ENCODE peak calls at places on chromosome 10, in four cellular contexts. One of them, this sample, is unnamed.

GRCh38 chr10:70757856-70758255 is 27.3 kb downstream of the TBATA start:
- DNase-seq in mesendoderm: no peak
- DNase-seq in H9: no peak
- DNase-seq in H1: no peak
- DNase-seq in this sample: no peak

GRCh38 chr10:118324140-118324539 is 18.0 kb downstream of the FAM204A start:
- DNase-seq in mesendoderm: no peak
- DNase-seq in H9: no peak
- DNase-seq in H1: no peak
- DNase-seq in this sample: no peak

GRCh38 chr10:103564116-103564501 is 70.6 kb downstream of the NEURL1 start:
- DNase-seq in mesendoderm: no peak
- DNase-seq in H1: no peak
- DNase-seq in H9: no peak
- DNase-seq in this sample: no peak

GRCh38 chr10:3838723-3839437 is 53.9 kb upstream of the KLF6 start:
- DNase-seq in H9: no peak
- DNase-seq in H1: no peak
- DNase-seq in mesendoderm: no peak
- DNase-seq in this sample: no peak

GRCh38 chr10:126663880-126664279 is 6.6 kb downstream of the C10orf90 start:
- DNase-seq in mesendoderm: no peak
- DNase-seq in H9: no peak
- DNase-seq in H1: no peak
- DNase-seq in this sample: peak

GRCh38 chr10:100038561-100039071 is 28.9 kb upstream of the DNMBP start:
- DNase-seq in H1: no peak
- DNase-seq in H9: no peak
- DNase-seq in mesendoderm: peak
- DNase-seq in this sample: no peak

GRCh38 chr10:97490592-97490991 is 7.6 kb downstream of the MMS19 start:
- DNase-seq in mesendoderm: no peak
- DNase-seq in H9: no peak
- DNase-seq in H1: no peak
- DNase-seq in this sample: no peak

GRCh38 chr10:71916827-71917226 is 47.4 kb upstream of the CHST3 start:
- DNase-seq in H9: no peak
- DNase-seq in H1: no peak
- DNase-seq in mesendoderm: peak
- DNase-seq in this sample: no peak

GRCh38 chr10:62374862-62375710 is 917 bp downstream of the ZNF365 start:
- DNase-seq in mesendoderm: peak
- DNase-seq in H1: no peak
- DNase-seq in H9: no peak
- DNase-seq in this sample: peak

GRCh38 chr10:101355307-101355706 is 1.3 kb downstream of the BTRC start:
- DNase-seq in H1: no peak
- DNase-seq in mesendoderm: no peak
- DNase-seq in H9: no peak
- DNase-seq in this sample: no peak

GRCh38 chr10:128077155-128077875 is 48.9 kb downstream of the MKI67 start:
- DNase-seq in H1: no peak
- DNase-seq in mesendoderm: no peak
- DNase-seq in H9: peak
- DNase-seq in this sample: no peak

GRCh38 chr10:118218562-118218961 is 123.6 kb downstream of the FAM204A start:
- DNase-seq in H1: no peak
- DNase-seq in H9: no peak
- DNase-seq in mesendoderm: no peak
- DNase-seq in this sample: no peak

GRCh38 chr10:26274391-26274790 is 57.8 kb downstream of the GAD2 start:
- DNase-seq in mesendoderm: no peak
- DNase-seq in H9: no peak
- DNase-seq in H1: no peak
- DNase-seq in this sample: no peak

GRCh38 chr10:609868-610545 is 79.5 kb downstream of the DIP2C start:
- DNase-seq in H9: no peak
- DNase-seq in mesendoderm: no peak
- DNase-seq in H1: no peak
- DNase-seq in this sample: no peak

GRCh38 chr10:130335336-130335735 is 199.1 kb downstream of the GLRX3 start:
- DNase-seq in H9: no peak
- DNase-seq in H1: no peak
- DNase-seq in mesendoderm: no peak
- DNase-seq in this sample: no peak

GRCh38 chr10:94066411-94066810 is 72.7 kb downstream of the PLCE1 start:
- DNase-seq in H9: peak
- DNase-seq in H1: no peak
- DNase-seq in mesendoderm: peak
- DNase-seq in this sample: peak

GRCh38 chr10:16950686-16951681 is 133.8 kb upstream of the RSU1 start:
- DNase-seq in H9: peak
- DNase-seq in H1: peak
- DNase-seq in mesendoderm: peak
- DNase-seq in this sample: peak

GRCh38 chr10:24871006-24871405 is 81.4 kb downstream of the PRTFDC1 start:
- DNase-seq in H1: no peak
- DNase-seq in H9: no peak
- DNase-seq in mesendoderm: no peak
- DNase-seq in this sample: no peak

GRCh38 chr10:117239031-117239430 is 1.9 kb upstream of the SLC18A2 start:
- DNase-seq in H9: no peak
- DNase-seq in mesendoderm: no peak
- DNase-seq in H1: no peak
- DNase-seq in this sample: no peak

GRCh38 chr10:87054373-87055295 is 34.5 kb downstream of the FAM25A start:
- DNase-seq in H9: no peak
- DNase-seq in H1: no peak
- DNase-seq in mesendoderm: peak
- DNase-seq in this sample: peak

DNA sequence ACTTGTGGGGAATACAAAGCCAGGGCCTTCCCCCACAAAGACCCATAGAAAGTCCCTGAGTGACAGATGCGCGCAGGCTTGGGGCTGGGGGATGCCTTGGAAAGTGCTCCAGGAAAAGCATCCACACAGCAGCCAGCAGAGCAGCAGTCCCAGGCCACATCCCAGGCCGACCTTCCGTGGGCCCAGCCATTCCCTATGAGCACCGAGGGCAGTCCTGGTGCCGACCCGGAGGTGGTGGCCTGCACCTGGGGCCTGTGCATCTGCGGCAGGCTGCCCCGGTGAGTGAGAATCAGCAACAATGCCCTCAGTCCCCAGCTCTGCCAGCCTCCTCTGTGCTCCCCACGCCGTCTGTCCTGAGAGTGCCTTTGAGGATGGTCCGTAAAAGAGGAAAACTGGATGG is 26.4 kb downstream of the ASB13 start:
- DNase-seq in H1: no peak
- DNase-seq in mesendoderm: no peak
- DNase-seq in H9: no peak
- DNase-seq in this sample: no peak
- H3K56ac ChIP-seq in H1: no peak
- H3K56ac ChIP-seq in mesendoderm: no peak
- H3K56ac ChIP-seq in H9: no peak
- H3K56ac ChIP-seq in this sample: no peak

DNA sequence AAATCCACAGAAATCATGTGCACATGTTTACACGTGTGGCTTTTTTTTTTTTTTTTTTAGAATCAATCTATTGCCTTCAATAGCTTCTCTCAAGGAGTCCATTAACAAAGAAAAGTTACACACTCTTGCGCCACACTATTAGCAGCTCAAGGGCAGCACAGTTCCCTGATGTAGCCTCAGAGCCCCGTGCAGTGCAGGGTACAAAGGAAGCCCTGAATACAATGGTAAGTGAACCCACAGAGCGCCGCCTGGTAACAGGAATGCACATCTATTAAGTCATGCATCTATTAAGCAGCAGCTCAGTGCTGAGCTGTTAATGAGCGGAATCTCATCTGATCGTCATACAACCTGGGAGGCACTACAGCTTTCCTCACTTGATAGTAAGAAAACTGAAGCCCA is 113.7 kb upstream of the PDLIM1 start:
- DNase-seq in H9: no peak
- DNase-seq in H1: no peak
- DNase-seq in mesendoderm: peak
- DNase-seq in this sample: no peak
- H3K56ac ChIP-seq in H9: no peak
- H3K56ac ChIP-seq in H1: no peak
- H3K56ac ChIP-seq in mesendoderm: no peak
- H3K56ac ChIP-seq in this sample: no peak

GRCh38 chr10:49012603-49013002 is 73.0 kb upstream of the LRRC18 start:
- DNase-seq in H9: no peak
- DNase-seq in mesendoderm: peak
- DNase-seq in H1: no peak
- DNase-seq in this sample: no peak

GRCh38 chr10:49010295-49010694 is 70.7 kb upstream of the LRRC18 start:
- DNase-seq in mesendoderm: no peak
- DNase-seq in H1: no peak
- DNase-seq in H9: no peak
- DNase-seq in this sample: no peak

GRCh38 chr10:49011756-49012155 is 72.1 kb upstream of the LRRC18 start:
- DNase-seq in H9: no peak
- DNase-seq in mesendoderm: no peak
- DNase-seq in H1: no peak
- DNase-seq in this sample: no peak

GRCh38 chr10:49010831-49011230 is 71.2 kb upstream of the LRRC18 start:
- DNase-seq in mesendoderm: no peak
- DNase-seq in H1: no peak
- DNase-seq in H9: no peak
- DNase-seq in this sample: no peak

DNA sequence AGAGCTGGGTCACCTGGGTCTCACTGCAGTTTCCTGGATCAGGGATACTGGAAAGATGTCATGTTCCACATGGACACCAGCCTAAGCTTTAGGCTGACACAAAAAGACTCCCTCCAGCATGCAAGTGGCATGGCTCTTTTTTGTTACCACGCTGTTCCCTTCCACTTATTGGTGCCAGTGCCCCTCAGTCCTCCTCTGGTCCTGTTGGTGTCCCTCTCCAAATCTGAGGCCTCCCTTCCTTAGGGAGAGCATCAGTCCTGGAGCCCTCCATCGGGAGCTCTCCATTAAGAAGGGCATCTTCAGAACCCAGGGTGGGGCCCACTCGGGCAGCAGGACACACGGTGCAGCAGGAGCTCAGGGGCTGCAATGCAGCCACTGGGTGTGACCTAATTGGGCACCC is 76.1 kb upstream of the LRRC18 start:
- DNase-seq in H9: no peak
- DNase-seq in mesendoderm: no peak
- DNase-seq in H1: no peak
- DNase-seq in this sample: no peak
- H3K56ac ChIP-seq in H9: no peak
- H3K56ac ChIP-seq in mesendoderm: no peak
- H3K56ac ChIP-seq in H1: no peak
- H3K56ac ChIP-seq in this sample: no peak

DNA sequence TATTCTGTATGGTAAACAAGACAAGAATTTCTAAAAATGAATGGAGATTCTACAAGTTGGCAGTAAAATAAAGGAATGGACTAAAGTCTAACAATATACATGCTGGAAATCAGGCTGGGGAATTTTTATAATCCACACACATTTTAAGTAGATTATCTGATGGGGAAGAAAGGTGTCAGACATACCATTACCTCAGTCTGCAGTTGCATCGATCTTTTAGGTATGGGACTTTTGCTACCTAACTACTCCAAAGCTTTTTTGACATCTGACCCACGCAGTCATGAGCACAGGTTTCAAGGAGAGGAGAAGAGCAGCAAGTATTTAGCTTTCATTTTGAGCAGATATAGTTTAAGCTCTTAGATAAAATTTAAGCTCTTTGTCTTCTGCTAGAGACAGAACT is 113.0 kb downstream of the ZNF438 start:
- DNase-seq in H9: no peak
- DNase-seq in H1: no peak
- DNase-seq in mesendoderm: peak
- DNase-seq in this sample: no peak
- H3K56ac ChIP-seq in H9: no peak
- H3K56ac ChIP-seq in H1: no peak
- H3K56ac ChIP-seq in mesendoderm: no peak
- H3K56ac ChIP-seq in this sample: no peak

GRCh38 chr10:124622158-124622557 is 122.0 kb downstream of the FAM53B start:
- DNase-seq in mesendoderm: no peak
- DNase-seq in H9: no peak
- DNase-seq in H1: no peak
- DNase-seq in this sample: no peak
- H3K56ac ChIP-seq in mesendoderm: no peak
- H3K56ac ChIP-seq in H9: no peak
- H3K56ac ChIP-seq in H1: no peak
- H3K56ac ChIP-seq in this sample: no peak

This sample was measured in IMR-90.